ENCODE peak calls at places on chromosome 19, in nine cellular contexts. W is lower lobe of right lung; O is breast epithelium; A is adrenal gland; K is AG04450; G is colonic mucosa; Q is neural progenitor cell; L is testis; P is effector memory CD4-positive, alpha-beta T cell. V is an unnamed sample.

GRCh38 chr19:7497292-7497691 is 8.5 kb upstream of the PEX11G start:
- DNase-seq in Q (peak; percentile 72), K (no peak), P (no peak), G (no peak), W (no peak), O (no peak), A (no peak), L (no peak), V (no peak)

GRCh38 chr19:41771410-41771809 is 16.1 kb downstream of the CEACAM6 start:
- DNase-seq in A (no peak), P (no peak), Q (no peak), O (no peak), K (no peak), G (no peak), W (no peak), L (no peak), V (no peak)

GRCh38 chr19:55660991-55661390 is 6.2 kb downstream of the U2AF2 start:
- DNase-seq in P (no peak), O (no peak), K (no peak), W (no peak), A (no peak), Q (no peak), L (no peak), G (no peak), V (no peak)

GRCh38 chr19:21835810-21836444 is at the start of gene ZNF43:
- DNase-seq in P (peak; percentile 82), O (peak; percentile 99), W (peak; percentile 95), Q (peak; percentile 96), K (peak; percentile 86), G (peak; percentile 99), A (peak; percentile 99), L (peak; percentile 99), V (peak; percentile 79)

GRCh38 chr19:31099470-31100190 is 249.6 kb downstream of the TSHZ3 start:
- DNase-seq in P (no peak), A (no peak), G (no peak), L (no peak), O (no peak), Q (peak; percentile 31), W (no peak), K (no peak), V (no peak)

GRCh38 chr19:35304036-35304435 is 12.1 kb downstream of the MAG start:
- DNase-seq in Q (no peak), G (no peak), K (no peak), O (no peak), W (no peak), A (no peak), P (no peak), L (no peak), V (no peak)

GRCh38 chr19:10634881-10635463 is 9.6 kb downstream of the SLC44A2 start:
- DNase-seq in G (no peak), L (no peak), O (no peak), Q (no peak), W (no peak), A (no peak), P (no peak), K (no peak), V (no peak)

GRCh38 chr19:47778089-47778953 is at the start of gene SELENOW:
- DNase-seq in Q (peak; percentile 92), L (peak; percentile 78), P (peak; percentile 53), O (peak; percentile 82), G (peak; percentile 87), A (peak; percentile 82), K (peak; percentile 27), W (peak; percentile 83), V (peak; percentile 82)

GRCh38 chr19:24055548-24055947 is 31.4 kb upstream of the ZNF254 start:
- DNase-seq in G (no peak), K (no peak), L (no peak), Q (no peak), P (no peak), O (no peak), A (no peak), W (no peak), V (no peak)

GRCh38 chr19:45542234-45542668 is 35.0 kb downstream of the VASP start:
- DNase-seq in W (no peak), A (no peak), K (no peak), Q (no peak), O (no peak), G (no peak), P (no peak), L (no peak), V (no peak)

GRCh38 chr19:8097198-8097597 is 44.6 kb downstream of the CCL25 start:
- DNase-seq in A (no peak), P (no peak), L (no peak), Q (no peak), O (no peak), K (no peak), W (peak; percentile 27), G (no peak), V (no peak)

GRCh38 chr19:21580101-21580500 is 74.7 kb downstream of the ZNF429 start:
- DNase-seq in O (no peak), A (peak; percentile 48), L (no peak), P (no peak), K (no peak), G (no peak), Q (no peak), W (no peak), V (no peak)

GRCh38 chr19:49560358-49560900 is 19.9 kb downstream of the NOSIP start:
- DNase-seq in P (no peak), K (no peak), A (no peak), W (no peak), O (no peak), G (no peak), L (peak; percentile 35), Q (no peak), V (no peak)

GRCh38 chr19:14809272-14810057 is 25.5 kb downstream of the OR7A5 start:
- DNase-seq in O (no peak), P (no peak), L (no peak), W (no peak), A (no peak), K (no peak), G (no peak), Q (no peak), V (no peak)

GRCh38 chr19:45769054-45769782 is at the start of gene SIX5:
- DNase-seq in P (peak; percentile 92), G (peak; percentile 99), W (peak; percentile 97), O (peak; percentile 99), A (peak; percentile 99), K (peak; percentile 96), Q (peak; percentile 100), L (peak; percentile 97), V (peak; percentile 96)

GRCh38 chr19:55189424-55189823 is 9.3 kb upstream of the SYT5 start:
- DNase-seq in A (peak; percentile 93), Q (no peak), O (no peak), L (no peak), W (peak; percentile 65), G (no peak), P (no peak), K (peak; percentile 73), V (no peak)

GRCh38 chr19:13206581-13206980 is 56.4 kb downstream of the IER2 start:
- DNase-seq in L (no peak), W (no peak), P (no peak), K (no peak), Q (no peak), G (no peak), O (no peak), A (no peak), V (no peak)

GRCh38 chr19:1134431-1134830 is 30.6 kb downstream of the GPX4 start:
- DNase-seq in G (no peak), P (no peak), Q (no peak), K (no peak), L (no peak), O (no peak), W (no peak), A (peak; percentile 73), V (no peak)

GRCh38 chr19:1135454-1135853 is 31.7 kb downstream of the GPX4 start:
- DNase-seq in P (no peak), K (no peak), L (no peak), W (no peak), Q (no peak), G (no peak), A (no peak), O (no peak), V (no peak)

GRCh38 chr19:1132625-1133383 is 29.0 kb downstream of the GPX4 start:
- DNase-seq in P (peak; percentile 22), Q (no peak), L (no peak), K (no peak), O (no peak), G (no peak), W (peak; percentile 66), A (no peak), V (no peak)

GRCh38 chr19:1131718-1132552 is 28.1 kb downstream of the GPX4 start:
- DNase-seq in W (peak; percentile 95), P (peak; percentile 79), K (peak; percentile 43), L (peak; percentile 79), Q (peak; percentile 79), G (peak; percentile 93), A (peak; percentile 92), O (peak; percentile 85), V (peak; percentile 56)

GRCh38 chr19:1133471-1133929 is 29.7 kb downstream of the GPX4 start:
- DNase-seq in P (peak; percentile 72), G (peak; percentile 45), A (no peak), Q (no peak), O (no peak), K (no peak), L (peak; percentile 80), W (peak; percentile 68), V (no peak)
- H3K27ac ChIP-seq in P (peak overlapping the region; percentile 94), G (peak overlapping the region; percentile 93), A (peak overlapping the region; percentile 89), Q (no peak overlapping the region), O (peak overlapping the region; percentile 86), K (peak overlapping the region; percentile 90), L (peak overlapping the region; percentile 71), W (peak overlapping the region; percentile 97), V (no peak overlapping the region)

GRCh38 chr19:3716147-3716668 is 8.0 kb downstream of the TJP3 start:
- DNase-seq in A (no peak), Q (no peak), K (no peak), P (no peak), L (no peak), O (no peak), W (no peak), G (peak; percentile 49), V (no peak)
- H3K27ac ChIP-seq in A (no peak overlapping the region), Q (no peak overlapping the region), K (no peak overlapping the region), P (no peak overlapping the region), L (no peak overlapping the region), O (no peak overlapping the region), W (no peak overlapping the region), G (no peak overlapping the region), V (no peak overlapping the region)

GRCh38 chr19:53594811-53595509 is 36.8 kb upstream of the DPRX start:
- DNase-seq in A (no peak), Q (peak; percentile 34), P (no peak), K (no peak), L (no peak), O (no peak), W (no peak), G (no peak), V (no peak)
- H3K27ac ChIP-seq in A (no peak overlapping the region), Q (peak overlapping the region; percentile 65), P (no peak overlapping the region), K (no peak overlapping the region), L (no peak overlapping the region), O (no peak overlapping the region), W (no peak overlapping the region), G (no peak overlapping the region), V (no peak overlapping the region)

DNA sequence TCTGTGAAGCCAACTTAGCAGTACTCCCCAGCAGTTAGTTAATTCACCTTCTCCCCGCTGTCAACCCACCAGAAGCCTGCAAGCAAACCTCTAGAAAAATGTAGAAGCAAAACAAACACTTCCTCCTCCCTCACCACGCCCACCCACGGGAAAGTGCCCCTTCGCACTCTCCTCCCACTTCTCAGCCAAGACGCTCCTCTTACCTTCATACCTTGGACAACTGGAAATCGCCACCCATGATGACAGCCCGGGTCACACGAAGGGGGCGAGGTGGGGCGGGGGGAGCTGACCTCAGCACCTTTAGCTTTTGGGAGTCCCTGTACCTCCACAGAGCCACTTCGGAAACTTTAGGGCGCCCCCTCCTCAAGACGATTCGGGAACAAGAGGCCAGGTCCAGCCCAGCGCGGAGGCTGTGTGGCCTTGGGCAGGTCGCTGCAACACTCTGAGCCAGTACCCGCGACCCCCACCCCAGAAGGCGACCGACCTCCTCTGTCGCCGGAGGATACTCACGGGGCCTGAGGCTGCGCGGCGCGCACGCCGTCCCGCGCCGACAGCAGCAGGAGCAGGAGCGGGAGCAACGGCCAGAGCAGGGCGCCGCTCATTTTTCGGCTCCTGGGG is 460 bp downstream of the CPAMD8 start:
- DNase-seq in P (no peak), A (no peak), K (no peak), Q (peak; percentile 44), L (no peak), G (no peak), W (peak; percentile 76), O (no peak), V (no peak)
- H3K27ac ChIP-seq in P (no peak overlapping the region), A (no peak overlapping the region), K (no peak overlapping the region), Q (no peak overlapping the region), L (no peak overlapping the region), G (no peak overlapping the region), W (peak overlapping the region; percentile 59), O (peak overlapping the region; percentile 65), V (no peak overlapping the region)

V was measured in substantia nigra.